ENCODE peak calls at places on chromosomes 5 and 9, in five cellular contexts. Y, T, V, M and H are unnamed samples.

GRCh38 chr5:172443441-172444109 is 10.8 kb downstream of the SH3PXD2B start:
- DNase-seq in T (no peak), M (peak; percentile 65), Y (peak; percentile 98), V (peak; percentile 82), H (peak; percentile 92)

GRCh38 chr9:29830815-29831214 is 2257.5 kb upstream of the C9orf72 start:
- DNase-seq in T (peak; percentile 60), Y (peak; percentile 1), V (no peak), M (no peak), H (no peak)

GRCh38 chr5:132054697-132055440 is 5.6 kb upstream of the IL3 start:
- DNase-seq in T (no peak), M (no peak), V (no peak), Y (no peak), H (no peak)

GRCh38 chr5:337565-338130 is 16.1 kb downstream of the AHRR start:
- DNase-seq in T (peak; percentile 65), V (no peak), Y (peak; percentile 20), M (no peak), H (no peak)

GRCh38 chr9:131667576-131667975 is 72.3 kb downstream of the RAPGEF1 start:
- DNase-seq in M (no peak), Y (peak; percentile 27), V (no peak), T (no peak), H (no peak)

GRCh38 chr5:112342364-112342763 is 76.7 kb downstream of the EPB41L4A start:
- DNase-seq in V (no peak), T (no peak), Y (no peak), M (no peak), H (no peak)

GRCh38 chr5:2193142-2193922 is 310.6 kb upstream of the IRX4 start:
- DNase-seq in Y (no peak), T (no peak), M (no peak), V (no peak), H (no peak)

GRCh38 chr9:127509955-127510299 is 58.6 kb downstream of the LRSAM1 start:
- DNase-seq in V (no peak), M (no peak), T (no peak), Y (no peak), H (no peak)

GRCh38 chr9:20242767-20243166 is 379.5 kb downstream of the MLLT3 start:
- DNase-seq in V (no peak), M (no peak), Y (no peak), T (no peak), H (no peak)

GRCh38 chr5:179405426-179406030 is 60.3 kb upstream of the ADAMTS2 start:
- DNase-seq in M (no peak), V (no peak), T (no peak), Y (no peak), H (no peak)

GRCh38 chr5:126280820-126281219 is 142.4 kb upstream of the GRAMD2B start:
- DNase-seq in M (no peak), Y (no peak), T (no peak), V (no peak), H (no peak)

GRCh38 chr9:32378993-32379729 is 5.3 kb upstream of the ACO1 start:
- DNase-seq in Y (peak; percentile 54), V (no peak), T (peak; percentile 76), M (peak; percentile 72), H (peak; percentile 54)

GRCh38 chr5:66171349-66172344 is 27.5 kb downstream of the SREK1 start:
- DNase-seq in T (peak; percentile 56), M (peak; percentile 50), V (peak; percentile 17), Y (peak; percentile 46), H (peak; percentile 16)

GRCh38 chr5:6470672-6471071 is 22.0 kb downstream of the UBE2QL1 start:
- DNase-seq in T (no peak), M (no peak), Y (no peak), V (no peak), H (no peak)

GRCh38 chr9:1580215-1580614 is 434.9 kb upstream of the SMARCA2 start:
- DNase-seq in Y (no peak), V (no peak), T (no peak), M (no peak), H (no peak)

GRCh38 chr5:600551-601541 is 11.3 kb upstream of the CEP72 start:
- DNase-seq in M (no peak), V (no peak), T (no peak), Y (no peak), H (no peak)

GRCh38 chr5:155943516-155944407 is 383.2 kb upstream of the SGCD start:
- DNase-seq in T (peak; percentile 71), M (peak; percentile 10), Y (peak; percentile 48), V (no peak), H (peak; percentile 34)

GRCh38 chr9:130847306-130848217 is 12.5 kb downstream of the ABL1 start:
- DNase-seq in V (peak; percentile 99), T (no peak), M (peak; percentile 66), Y (peak; percentile 100), H (peak; percentile 100)

GRCh38 chr5:83474170-83474796 is 2.7 kb downstream of the VCAN start:
- DNase-seq in V (peak; percentile 49), T (peak; percentile 94), M (peak; percentile 80), Y (peak; percentile 93), H (peak; percentile 62)

GRCh38 chr5:111120911-111121310 is 28.8 kb downstream of the WDR36 start:
- DNase-seq in T (no peak), Y (no peak), M (no peak), V (no peak), H (no peak)

GRCh38 chr5:6539060-6539459 is 90.4 kb downstream of the UBE2QL1 start:
- DNase-seq in T (no peak), M (no peak), V (no peak), Y (no peak), H (no peak)

GRCh38 chr5:172166030-172166429 is 22.0 kb downstream of the STK10 start:
- DNase-seq in V (no peak), M (no peak), T (no peak), Y (no peak), H (no peak)

GRCh38 chr5:147482426-147483196 is 27.3 kb downstream of the DPYSL3 start:
- DNase-seq in Y (no peak), T (no peak), V (no peak), M (no peak), H (no peak)

GRCh38 chr5:172727551-172727950 is 43.4 kb downstream of the DUSP1 start:
- DNase-seq in Y (no peak), V (no peak), M (no peak), T (no peak), H (no peak)

GRCh38 chr5:17910318-17910717 is 276.1 kb downstream of the TAF11L14 start:
- DNase-seq in M (no peak), Y (peak; percentile 3), V (no peak), T (no peak), H (no peak)

GRCh38 chr5:88875609-88876234 is 7.3 kb downstream of the MEF2C start:
- DNase-seq in T (no peak), Y (no peak), M (no peak), V (no peak), H (no peak)

GRCh38 chr5:13992795-13993194 is 48.3 kb upstream of the DNAH5 start:
- DNase-seq in V (no peak), Y (no peak), T (no peak), M (no peak), H (no peak)

GRCh38 chr5:71699233-71699632 is 19.8 kb upstream of the CARTPT start:
- DNase-seq in M (no peak), V (no peak), T (no peak), Y (no peak), H (no peak)

GRCh38 chr5:147417133-147417813 is 92.6 kb downstream of the DPYSL3 start:
- DNase-seq in V (no peak), M (no peak), T (no peak), Y (peak; percentile 97), H (no peak)

GRCh38 chr5:128574041-128574440 is 36.0 kb upstream of the FBN2 start:
- DNase-seq in M (no peak), V (no peak), Y (peak; percentile 36), T (no peak), H (no peak)

GRCh38 chr9:111096051-111096450 is 57.8 kb upstream of the LPAR1 start:
- DNase-seq in V (no peak), Y (no peak), M (no peak), T (no peak), H (no peak)

GRCh38 chr9:38061326-38061947 is 7.6 kb downstream of the SHB start:
- DNase-seq in V (no peak), M (no peak), T (no peak), Y (no peak), H (no peak)

GRCh38 chr5:132136906-132137305 is 63.3 kb downstream of the CSF2 start:
- DNase-seq in Y (peak; percentile 92), M (no peak), T (no peak), V (peak; percentile 37), H (peak; percentile 61)

DNA sequence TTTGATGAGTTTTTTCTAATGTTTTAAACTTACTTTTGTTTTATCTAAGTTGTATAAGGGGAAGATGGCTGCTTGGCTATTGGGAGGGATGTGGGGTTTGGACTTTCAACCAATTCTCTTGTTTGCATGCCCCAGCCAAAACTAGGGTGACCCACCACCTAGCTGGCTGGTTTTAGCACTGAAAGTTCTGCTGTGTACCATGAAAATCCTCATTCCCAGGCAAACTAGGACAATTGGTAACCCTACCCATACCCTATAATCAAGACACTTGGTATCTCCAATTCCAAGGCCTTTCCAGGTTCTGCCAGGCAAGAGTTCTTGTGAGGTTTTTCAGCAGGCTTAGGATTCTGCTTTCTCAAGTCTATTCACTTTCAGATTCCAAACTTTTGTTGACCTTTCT is 13.1 kb downstream of the RAB3C start:
- DNase-seq in Y (no peak), T (no peak), V (no peak), M (no peak), H (no peak)
- H3K4me3 ChIP-seq in Y (no peak overlapping the region), T (no peak overlapping the region), V (no peak overlapping the region), M (no peak overlapping the region), H (no peak overlapping the region)

GRCh38 chr5:59007460-59008063 is 424.7 kb downstream of the RAB3C start:
- DNase-seq in T (no peak), Y (peak; percentile 8), M (peak; percentile 8), V (no peak), H (peak; percentile 8)
- TF ChIP-seq CTCF in T (peak; percentile 50), Y (peak; percentile 44), M (peak; percentile 59), V (peak; percentile 42), H (peak; percentile 35)

DNA sequence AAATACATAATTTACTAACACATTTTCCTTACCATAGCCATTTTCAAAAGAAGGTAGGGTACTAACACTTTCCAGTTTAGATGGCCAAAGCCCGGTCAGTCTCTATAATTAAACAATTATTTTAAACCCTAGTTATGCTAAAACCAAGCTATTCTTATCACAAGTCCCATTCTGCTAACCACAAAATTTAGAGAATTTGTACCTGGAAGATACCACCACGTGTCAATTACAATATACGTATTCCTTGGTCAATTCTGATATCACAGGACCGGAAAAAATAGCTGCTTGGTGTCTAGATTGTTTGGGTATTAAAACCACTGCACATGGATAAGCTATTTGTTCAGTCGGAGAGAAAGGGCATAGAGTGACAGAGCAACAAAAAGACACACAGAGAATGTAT is 18.9 kb upstream of the SKP1 start:
- DNase-seq in V (no peak), T (no peak), M (no peak), Y (no peak), H (no peak)
- H3K4me3 ChIP-seq in V (no peak overlapping the region), T (no peak overlapping the region), M (no peak overlapping the region), Y (no peak overlapping the region), H (no peak overlapping the region)

DNA sequence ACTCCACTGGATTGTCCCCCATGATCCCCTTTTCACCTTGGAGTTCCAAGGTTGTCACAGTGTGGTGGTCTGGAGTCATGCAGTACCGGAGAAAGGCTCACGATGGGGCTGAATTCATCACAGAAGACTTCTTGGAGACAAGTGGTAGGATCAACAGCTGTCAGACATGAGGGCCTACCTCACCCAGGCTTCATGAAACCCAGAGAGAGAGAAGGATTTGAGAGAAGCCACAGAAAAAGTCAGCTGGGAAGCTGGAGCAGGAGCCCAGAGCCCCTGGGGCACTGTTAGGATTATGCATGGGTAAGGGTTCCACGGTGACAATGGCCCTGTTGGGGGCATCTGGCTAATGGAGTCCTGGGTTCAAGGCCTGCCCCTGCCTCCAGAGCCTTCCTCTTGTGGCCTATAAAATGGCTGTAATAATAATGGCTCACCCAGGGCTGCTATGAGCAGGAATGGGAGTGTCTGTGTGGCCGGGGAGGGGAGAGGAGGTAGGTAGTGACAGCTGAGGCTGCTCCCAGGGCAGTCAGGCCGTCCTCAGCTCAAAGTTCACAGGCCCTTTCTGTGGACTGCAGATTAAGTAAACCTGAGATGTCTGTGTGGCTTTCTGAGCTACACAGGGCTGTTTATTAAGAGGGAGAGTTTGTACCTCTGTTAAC is 910 bp downstream of the TRIM14 start:
- DNase-seq in Y (no peak), M (peak; percentile 84), V (no peak), T (no peak), H (no peak)
- TF ChIP-seq CTCF in Y (no peak), M (peak; percentile 80), V (peak; percentile 45), T (no peak), H (peak; percentile 34)